ENCODE peak calls at places on chromosomes 13 and 19, in nine cellular contexts. L, T, M, D, Z, N, U, V and P are unnamed samples.

GRCh38 chr13:104954210-104954609 is 1581.3 kb downstream of the EFNB2 start:
- DNase-seq in N (no peak), V (no peak), L (no peak), U (no peak), Z (no peak), T (no peak), D (no peak), M (no peak), P (no peak)

GRCh38 chr19:9165256-9165655 is 13.5 kb upstream of the OR7D2 start:
- DNase-seq in D (no peak), V (no peak), U (no peak), T (no peak), M (no peak), L (no peak), N (no peak), Z (no peak), P (no peak)

GRCh38 chr19:50368649-50369570 is 3.5 kb upstream of the NAPSA start:
- DNase-seq in D (peak; percentile 72), N (peak; percentile 51), Z (peak; percentile 77), U (peak; percentile 87), M (peak; percentile 74), L (peak; percentile 59), T (peak; percentile 60), V (peak; percentile 82), P (peak; percentile 73)

GRCh38 chr13:113616281-113616906 is 31.8 kb downstream of the TFDP1 start:
- DNase-seq in U (no peak), N (no peak), D (no peak), Z (no peak), T (no peak), L (no peak), M (no peak), V (no peak), P (peak; percentile 60)

GRCh38 chr19:18647807-18648206 is 11.0 kb downstream of the KLHL26 start:
- DNase-seq in M (no peak), N (no peak), L (no peak), Z (no peak), V (no peak), T (no peak), D (no peak), U (no peak), P (no peak)

GRCh38 chr19:32702010-32702409 is 10.4 kb downstream of the NUDT19 start:
- DNase-seq in T (peak; percentile 11), U (no peak), V (no peak), Z (peak; percentile 40), L (peak; percentile 12), D (no peak), M (peak; percentile 54), N (no peak), P (no peak)

GRCh38 chr19:16496613-16496983 is 404 bp downstream of the C19orf44 start:
- DNase-seq in V (no peak), N (no peak), Z (no peak), U (peak; percentile 61), T (no peak), D (no peak), L (no peak), M (no peak), P (no peak)

GRCh38 chr13:59409211-59409610 is 754.5 kb downstream of the DIAPH3 start:
- DNase-seq in V (no peak), T (peak; percentile 83), L (peak; percentile 96), N (no peak), D (no peak), M (no peak), Z (peak; percentile 51), U (peak; percentile 34), P (no peak)

GRCh38 chr13:113918981-113919646 is 54.8 kb downstream of the C13orf46 start:
- DNase-seq in Z (no peak), U (no peak), T (no peak), V (peak; percentile 46), L (no peak), N (no peak), M (no peak), D (no peak), P (no peak)

GRCh38 chr13:97256343-97256783 is 34.2 kb downstream of the MBNL2 start:
- DNase-seq in M (no peak), Z (no peak), D (no peak), N (no peak), T (no peak), U (no peak), V (no peak), L (no peak), P (no peak)

GRCh38 chr19:48842744-48843162 is 6.5 kb upstream of the HSD17B14 start:
- DNase-seq in V (no peak), M (peak; percentile 55), D (peak; percentile 52), L (peak; percentile 15), T (peak; percentile 41), Z (peak; percentile 51), N (no peak), U (peak; percentile 61), P (peak; percentile 66)

GRCh38 chr13:50509167-50509566 is 334.3 kb downstream of the DLEU7 start:
- DNase-seq in T (no peak), L (no peak), M (no peak), V (no peak), U (no peak), N (no peak), D (no peak), Z (no peak), P (no peak)

GRCh38 chr13:47897411-47898050 is 103.5 kb downstream of the SUCLA2 start:
- DNase-seq in L (no peak), M (no peak), Z (no peak), N (no peak), T (no peak), U (no peak), D (no peak), V (no peak), P (no peak)

GRCh38 chr13:55361141-55361540 is 1779.6 kb upstream of the PRR20A start:
- DNase-seq in Z (no peak), T (no peak), L (no peak), V (no peak), D (no peak), N (no peak), M (no peak), U (no peak), P (no peak)

GRCh38 chr13:93881418-93881817 is 598.1 kb downstream of the DCT start:
- DNase-seq in V (no peak), U (no peak), N (no peak), L (no peak), Z (no peak), M (no peak), T (no peak), D (no peak), P (no peak)

GRCh38 chr19:34229721-34230120 is 24.6 kb upstream of the GARRE1 start:
- DNase-seq in D (no peak), L (no peak), V (no peak), Z (no peak), U (no peak), T (no peak), M (no peak), N (no peak), P (no peak)

GRCh38 chr13:48161530-48162179 is 66.8 kb upstream of the MED4 start:
- DNase-seq in U (no peak), Z (no peak), L (no peak), D (no peak), T (no peak), N (peak; percentile 16), M (no peak), V (no peak), P (no peak)

GRCh38 chr13:94559201-94559795 is 36.7 kb downstream of the TGDS start:
- DNase-seq in T (no peak), Z (no peak), U (no peak), M (no peak), V (no peak), D (no peak), N (no peak), L (no peak), P (no peak)

GRCh38 chr19:22428299-22428913 is 6.3 kb upstream of the ZNF98 start:
- DNase-seq in V (peak; percentile 58), U (no peak), M (no peak), T (no peak), N (no peak), Z (no peak), D (no peak), L (no peak), P (no peak)